ENCODE peak calls at places on chromosomes 1 and 21, in four cellular contexts. G is A549, V is omental fat pad, T is neural progenitor cell. Q is an unnamed sample.

GRCh38 chr1:116485071-116485735 is 85.6 kb downstream of the CD58 start:
- DNase-seq in G (peak; percentile 51), V (peak; percentile 94), T (peak; percentile 96), Q (peak; percentile 61)

GRCh38 chr1:232472485-232473041 is 157.4 kb downstream of the SIPA1L2 start:
- DNase-seq in G (no peak), V (no peak), T (no peak), Q (no peak)

GRCh38 chr1:204206121-204206520 is 7.7 kb downstream of the GOLT1A start:
- DNase-seq in G (no peak), V (no peak), T (no peak), Q (no peak)

GRCh38 chr1:23936481-23937176 is 23.0 kb upstream of the PNRC2 start:
- DNase-seq in G (no peak), V (no peak), T (peak; percentile 65), Q (no peak)

GRCh38 chr21:44419679-44420078 is 35.6 kb upstream of the LRRC3 start:
- DNase-seq in G (no peak), V (no peak), T (no peak), Q (no peak)

GRCh38 chr21:26544208-26544607 is 28.9 kb downstream of the CYYR1 start:
- DNase-seq in G (no peak), V (no peak), T (no peak), Q (no peak)

GRCh38 chr1:11735854-11736745 is at the start of gene AGTRAP:
- DNase-seq in G (peak; percentile 81), V (peak; percentile 89), T (peak; percentile 98), Q (peak; percentile 77)

GRCh38 chr1:153985984-153986761 is at the start of gene RAB13:
- DNase-seq in G (peak; percentile 94), V (peak; percentile 49), T (peak; percentile 92), Q (no peak)

GRCh38 chr1:154941332-154941995 is 4.9 kb upstream of the PMVK start:
- DNase-seq in G (no peak), V (no peak), T (peak; percentile 78), Q (no peak)

GRCh38 chr1:16013220-16013907 is 4.5 kb downstream of the HSPB7 start:
- DNase-seq in G (peak; percentile 34), V (peak; percentile 71), T (peak; percentile 51), Q (no peak)

GRCh38 chr1:117573386-117574040 is 32.3 kb upstream of the TENT5C start:
- DNase-seq in G (no peak), V (no peak), T (no peak), Q (no peak)

GRCh38 chr1:153849487-153850185 is 73.1 kb downstream of the GATAD2B start:
- DNase-seq in G (no peak), V (no peak), T (no peak), Q (no peak)

GRCh38 chr1:156347337-156347736 is 9.0 kb downstream of the TSACC start:
- DNase-seq in G (no peak), V (no peak), T (no peak), Q (no peak)

GRCh38 chr1:229710746-229711145 is 84.7 kb downstream of the URB2 start:
- DNase-seq in G (no peak), V (no peak), T (no peak), Q (no peak)
- TF ChIP-seq CTCF in G (peak; percentile 19), V (no peak), T (peak; percentile 15), Q (no peak)

DNA sequence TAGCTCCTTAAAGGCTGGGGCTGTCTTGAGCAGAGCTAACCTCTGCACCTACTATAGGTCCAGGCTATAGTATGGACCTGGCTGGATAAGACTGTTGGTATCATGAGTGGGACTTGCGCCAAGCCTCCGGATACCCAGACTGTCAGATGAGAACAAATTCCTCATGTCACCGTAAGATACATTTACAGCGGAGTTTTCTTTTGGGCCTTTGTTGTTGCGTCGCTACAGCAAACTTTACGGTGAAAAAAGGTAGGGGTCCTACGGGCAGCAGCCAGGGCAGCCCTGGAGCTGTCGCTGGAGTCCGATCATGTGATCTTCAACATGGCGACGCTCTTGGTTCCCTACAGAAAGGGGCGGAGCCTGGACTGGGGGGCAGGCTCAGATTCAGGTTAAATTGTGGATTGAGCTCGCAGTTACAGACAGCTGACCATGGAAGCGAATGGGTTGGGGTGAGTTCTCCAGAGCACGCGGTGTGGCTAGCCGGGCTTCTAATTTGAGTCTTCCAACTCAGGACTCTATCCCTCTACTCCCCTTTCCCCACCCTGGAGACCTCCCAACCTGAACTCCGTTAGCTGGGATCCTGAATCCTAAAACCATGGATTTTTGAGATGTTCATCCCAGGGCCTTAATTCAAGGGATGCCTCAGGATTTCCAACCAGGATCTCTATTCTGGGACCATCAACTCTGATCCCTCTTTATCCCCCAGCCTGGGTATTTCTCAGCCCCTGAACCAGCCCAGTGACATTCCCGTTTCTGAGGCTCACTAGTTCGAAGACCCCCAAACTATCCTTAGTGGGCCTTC is at the start of gene UROD:
- DNase-seq in G (peak; percentile 92), V (peak; percentile 55), T (peak; percentile 97), Q (peak; percentile 94)
- TF ChIP-seq CTCF in G (no peak), V (no peak), T (no peak), Q (no peak)

GRCh38 chr1:2583871-2584341 is 2.7 kb upstream of the PRXL2B start:
- DNase-seq in G (no peak), V (no peak), T (peak; percentile 38), Q (no peak)

GRCh38 chr1:2586154-2587070 is at the start of gene PRXL2B:
- DNase-seq in G (peak; percentile 89), V (peak; percentile 91), T (peak; percentile 99), Q (peak; percentile 94)

GRCh38 chr1:2587071-2587859 is 688 bp downstream of the PRXL2B start:
- DNase-seq in G (peak; percentile 26), V (no peak), T (peak; percentile 70), Q (peak; percentile 36)

GRCh38 chr1:2584822-2585317 is 1.7 kb upstream of the PRXL2B start:
- DNase-seq in G (no peak), V (no peak), T (no peak), Q (no peak)

GRCh38 chr1:2585318-2586092 is 1.1 kb upstream of the PRXL2B start:
- DNase-seq in G (peak; percentile 31), V (no peak), T (peak; percentile 58), Q (no peak)
- TF ChIP-seq CTCF in G (no peak), V (no peak), T (no peak), Q (no peak)

GRCh38 chr1:29396438-29397255 is 160.3 kb downstream of the PTPRU start:
- DNase-seq in G (no peak), V (no peak), T (no peak), Q (no peak)
- TF ChIP-seq CTCF in G (no peak), V (no peak), T (peak; percentile 40), Q (peak; percentile 28)

DNA sequence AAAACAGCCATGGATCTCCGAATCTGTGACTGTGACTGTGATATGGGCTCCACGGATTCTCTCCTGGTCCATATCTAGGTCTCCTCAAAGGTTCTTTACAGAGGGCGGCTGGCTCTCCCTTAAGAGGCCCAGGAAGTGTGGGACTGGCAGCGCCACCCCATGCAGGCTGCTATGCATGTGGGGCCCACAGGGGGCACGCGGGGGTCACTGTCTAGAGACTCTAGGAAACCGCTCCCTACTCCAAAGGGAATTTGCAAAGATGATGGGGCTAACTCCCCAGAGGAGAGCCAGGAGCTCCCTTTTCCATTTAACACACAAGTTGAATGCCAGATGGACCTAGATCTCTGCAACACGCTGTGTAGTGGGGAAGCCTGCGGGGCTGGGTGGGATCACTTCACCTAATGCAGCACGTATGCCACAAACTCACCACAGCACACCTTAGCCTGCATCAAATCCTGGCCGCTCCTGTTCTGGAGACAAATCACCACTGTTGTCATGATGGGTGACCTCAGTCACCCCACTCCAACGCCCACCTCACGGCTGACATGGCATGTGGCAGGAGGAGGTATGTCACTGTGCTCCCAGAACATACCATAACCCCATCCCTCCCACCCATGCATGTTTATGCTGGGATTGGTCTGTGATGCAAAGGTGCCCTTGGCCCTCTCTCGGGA is 61.7 kb downstream of the SLC45A1 start:
- DNase-seq in G (no peak), V (no peak), T (no peak), Q (no peak)
- TF ChIP-seq CTCF in G (no peak), V (no peak), T (no peak), Q (no peak)

GRCh38 chr1:2049517-2050481 is at the start of gene PRKCZ:
- DNase-seq in G (peak; percentile 76), V (peak; percentile 50), T (peak; percentile 97), Q (peak; percentile 51)
- TF ChIP-seq CTCF in G (peak; percentile 8), V (no peak), T (peak; percentile 54), Q (no peak)

GRCh38 chr21:41678016-41678935 is 88.6 kb downstream of the RIPK4 start:
- DNase-seq in G (peak; percentile 61), V (no peak), T (no peak), Q (no peak)
- TF ChIP-seq CTCF in G (no peak), V (no peak), T (no peak), Q (no peak)

GRCh38 chr1:10398734-10399486 is at the start of gene PGD:
- DNase-seq in G (peak; percentile 88), V (peak; percentile 95), T (peak; percentile 99), Q (peak; percentile 87)
- TF ChIP-seq CTCF in G (no peak), V (no peak), T (no peak), Q (no peak)

GRCh38 chr1:221182791-221183533 is 303.7 kb downstream of the HLX start:
- DNase-seq in G (no peak), V (no peak), T (no peak), Q (no peak)
- TF ChIP-seq CTCF in G (no peak), V (no peak), T (no peak), Q (no peak)

GRCh38 chr1:22747021-22747734 is 36.5 kb downstream of the EPHB2 start:
- DNase-seq in G (peak; percentile 58), V (no peak), T (no peak), Q (no peak)
- TF ChIP-seq CTCF in G (peak; percentile 9), V (no peak), T (no peak), Q (no peak)

Q was measured in D721Med.